ENCODE peak calls at places on chromosomes 6 and 20, in five cellular contexts. E, H, C, P and X are unnamed samples.

GRCh38 chr6:31622678-31623077 is 2.2 kb downstream of the PRRC2A start:
- DNase-seq in E (no peak), H (no peak), C (no peak), P (no peak), X (no peak)

GRCh38 chr6:54060286-54060685 is 51.0 kb upstream of the MLIP start:
- DNase-seq in E (no peak), H (no peak), C (peak), P (no peak), X (no peak)

GRCh38 chr6:108168501-108168979 is 2.7 kb downstream of the NR2E1 start:
- DNase-seq in E (peak), H (no peak), C (peak), P (peak), X (peak)

GRCh38 chr6:157099912-157100593 is 223.3 kb downstream of the TMEM242 start:
- DNase-seq in E (no peak), H (no peak), C (peak), P (no peak), X (no peak)

GRCh38 chr6:17971128-17972073 is 16.0 kb downstream of the KIF13A start:
- DNase-seq in E (no peak), H (no peak), C (peak), P (no peak), X (no peak)

GRCh38 chr20:20489623-20490341 is 121.9 kb downstream of the INSM1 start:
- DNase-seq in E (no peak), H (no peak), C (no peak), P (no peak), X (no peak)

GRCh38 chr6:121944361-121944760 is 455.1 kb upstream of the HSF2 start:
- DNase-seq in E (no peak), H (no peak), C (peak), P (peak), X (no peak)

GRCh38 chr6:108592371-108593337 is 31.9 kb downstream of the FOXO3 start:
- DNase-seq in E (peak), H (no peak), C (peak), P (peak), X (no peak)

GRCh38 chr6:96923400-96923799 is 1.1 kb upstream of the KLHL32 start:
- DNase-seq in E (no peak), H (no peak), C (no peak), P (no peak), X (no peak)

GRCh38 chr20:4108495-4109306 is 93.3 kb upstream of the RNF24 start:
- DNase-seq in E (peak), H (no peak), C (peak), P (peak), X (peak)

GRCh38 chr6:141463237-141463977 is 669.3 kb upstream of the GJE1 start:
- DNase-seq in E (no peak), H (no peak), C (peak), P (no peak), X (no peak)

GRCh38 chr6:17096076-17096475 is 5.8 kb upstream of the STMND1 start:
- DNase-seq in E (no peak), H (no peak), C (peak), P (peak), X (no peak)

GRCh38 chr20:64038579-64039292 is 2.8 kb downstream of the C20orf204 start:
- DNase-seq in E (peak), H (no peak), C (peak), P (no peak), X (peak)

GRCh38 chr6:168276576-168277273 is 42.9 kb downstream of the DACT2 start:
- DNase-seq in E (no peak), H (no peak), C (no peak), P (no peak), X (no peak)

GRCh38 chr20:7806831-7807230 is 133.4 kb downstream of the HAO1 start:
- DNase-seq in E (no peak), H (no peak), C (peak), P (no peak), X (no peak)

GRCh38 chr6:165849539-165850430 is 186.7 kb upstream of the PDE10A start:
- DNase-seq in E (peak), H (no peak), C (peak), P (no peak), X (peak)